ENCODE peak calls at places on chromosomes 12 and 14, in ten cellular contexts. H is stimulated activated CD4-positive, alpha-beta T cell treated with anti-CD3 and anti-CD28 coated beads, Interleukin-12 subunit alpha, Interleukin-12 subunit beta, amount 100 ng/mL, for 48 hours; J is brain microvascular endothelial cell; X is MCF 10A; N is hypothalamus; A is effector CD4-positive, alpha-beta T cell; F is neural crest cell; C is H4; Q is CD8-positive, alpha-beta T cell; L is NCI-H1436. P is an unnamed sample.

GRCh38 chr12:54159140-54159539 is 29.6 kb downstream of the SMUG1 start:
- DNase-seq in H (peak; percentile 16), J (no peak), X (no peak), N (no peak), A (no peak), F (peak; percentile 27), C (no peak), Q (no peak), L (peak; percentile 78), P (no peak)

GRCh38 chr12:40225337-40225983 is 663 bp downstream of the LRRK2 start:
- DNase-seq in H (no peak), J (no peak), X (no peak), N (no peak), A (no peak), F (no peak), C (no peak), Q (no peak), L (no peak), P (no peak)

GRCh38 chr12:5017638-5018348 is 25.9 kb upstream of the KCNA5 start:
- DNase-seq in H (no peak), J (no peak), X (no peak), N (no peak), A (no peak), F (no peak), C (no peak), Q (no peak), L (no peak), P (no peak)

GRCh38 chr12:33825442-33825841 is 196.9 kb upstream of the ALG10 start:
- DNase-seq in H (no peak), J (no peak), X (peak; percentile 1), N (no peak), A (no peak), F (no peak), C (no peak), Q (no peak), L (no peak), P (no peak)

GRCh38 chr12:111359231-111359913 is 9.5 kb downstream of the PHETA1 start:
- DNase-seq in H (peak; percentile 44), J (no peak), X (no peak), N (no peak), A (no peak), F (no peak), C (no peak), Q (peak; percentile 21), L (no peak), P (no peak)

GRCh38 chr12:45231515-45232145 is 15.7 kb downstream of the ANO6 start:
- DNase-seq in H (no peak), J (peak; percentile 27), X (peak; percentile 54), N (no peak), A (no peak), F (no peak), C (peak; percentile 18), Q (no peak), L (no peak), P (no peak)

GRCh38 chr12:108516511-108517275 is 1.6 kb downstream of the FICD start:
- DNase-seq in H (no peak), J (no peak), X (peak; percentile 26), N (no peak), A (no peak), F (no peak), C (no peak), Q (no peak), L (no peak), P (no peak)

GRCh38 chr14:104119119-104119699 is 19.2 kb upstream of the KIF26A start:
- DNase-seq in H (no peak), J (no peak), X (no peak), N (no peak), A (no peak), F (no peak), C (no peak), Q (no peak), L (no peak), P (no peak)

GRCh38 chr12:53223391-53224267 is 8.4 kb downstream of the RARG start:
- DNase-seq in H (no peak), J (peak; percentile 17), X (no peak), N (peak; percentile 37), A (no peak), F (no peak), C (no peak), Q (peak; percentile 43), L (no peak), P (no peak)

GRCh38 chr14:22549304-22549962 is 39.6 kb downstream of the DAD1 start:
- DNase-seq in H (no peak), J (no peak), X (no peak), N (no peak), A (no peak), F (no peak), C (no peak), Q (no peak), L (no peak), P (no peak)

GRCh38 chr14:97212399-97212798 is 415.2 kb downstream of the VRK1 start:
- DNase-seq in H (no peak), J (no peak), X (no peak), N (no peak), A (no peak), F (no peak), C (no peak), Q (no peak), L (no peak), P (no peak)

GRCh38 chr14:85280074-85280473 is 249.9 kb upstream of the FLRT2 start:
- DNase-seq in H (no peak), J (no peak), X (no peak), N (no peak), A (no peak), F (no peak), C (no peak), Q (no peak), L (no peak), P (no peak)

GRCh38 chr12:10851243-10851858 is 2.1 kb upstream of the PRR4 start:
- DNase-seq in H (no peak), J (no peak), X (peak; percentile 11), N (no peak), A (no peak), F (no peak), C (no peak), Q (no peak), L (no peak), P (no peak)

GRCh38 chr12:46276756-46277155 is 7.9 kb upstream of the SLC38A1 start:
- DNase-seq in H (no peak), J (no peak), X (no peak), N (no peak), A (no peak), F (no peak), C (no peak), Q (no peak), L (no peak), P (no peak)